ENCODE peak calls at places on chromosomes 4 and X, in five cellular contexts. Y, O, V, B and G are unnamed samples.

GRCh38 chrX:72475338-72475737 is 97.3 kb downstream of the HDAC8 start:
- DNase-seq in Y (no peak), O (no peak), V (no peak), B (peak; percentile 35), G (no peak)

GRCh38 chr4:118034061-118034785 is at the start of gene NDST3:
- DNase-seq in Y (peak; percentile 81), O (no peak), V (peak; percentile 57), B (peak; percentile 66), G (no peak)

GRCh38 chr4:55123791-55124190 is 1.6 kb downstream of the KDR start:
- DNase-seq in Y (no peak), O (no peak), V (no peak), B (no peak), G (no peak)

GRCh38 chrX:21972721-21973120 is 32.2 kb downstream of the SMS start:
- DNase-seq in Y (no peak), O (no peak), V (no peak), B (peak; percentile 10), G (peak; percentile 26)

GRCh38 chr4:2651546-2651945 is 104.6 kb downstream of the TNIP2 start:
- DNase-seq in Y (no peak), O (no peak), V (no peak), B (no peak), G (no peak)

GRCh38 chr4:124334119-124334518 is 378.4 kb downstream of the ANKRD50 start:
- DNase-seq in Y (peak; percentile 42), O (no peak), V (no peak), B (peak; percentile 83), G (no peak)

GRCh38 chr4:137124278-137124932 is 407.9 kb downstream of the PCDH18 start:
- DNase-seq in Y (peak; percentile 42), O (no peak), V (no peak), B (peak; percentile 68), G (no peak)

GRCh38 chrX:139720136-139720535 is 12.2 kb upstream of the MCF2 start:
- DNase-seq in Y (no peak), O (no peak), V (no peak), B (peak; percentile 15), G (no peak)

GRCh38 chr4:76212851-76213414 is 691 bp downstream of the SCARB2 start:
- DNase-seq in Y (peak; percentile 46), O (peak; percentile 5), V (no peak), B (peak; percentile 6), G (peak; percentile 76)

GRCh38 chr4:4534515-4535145 is 7.2 kb downstream of the STX18 start:
- DNase-seq in Y (no peak), O (no peak), V (no peak), B (no peak), G (no peak)

GRCh38 chrX:2418000-2418399 is 82.8 kb downstream of the DHRSX start:
- DNase-seq in Y (no peak), O (no peak), V (no peak), B (no peak), G (no peak)

GRCh38 chr4:113675731-113676707 is 85.5 kb downstream of the CAMK2D start:
- DNase-seq in Y (no peak), O (no peak), V (no peak), B (peak; percentile 25), G (no peak)

GRCh38 chr4:123465416-123465815 is 68.8 kb downstream of the SPRY1 start:
- DNase-seq in Y (no peak), O (no peak), V (no peak), B (no peak), G (no peak)

GRCh38 chr4:66000500-66001117 is 330.3 kb upstream of the EPHA5 start:
- DNase-seq in Y (no peak), O (no peak), V (no peak), B (peak; percentile 35), G (no peak)

GRCh38 chr4:153513596-153513995 is 47.4 kb downstream of the TMEM131L start:
- DNase-seq in Y (no peak), O (no peak), V (no peak), B (peak; percentile 52), G (no peak)

GRCh38 chrX:112609631-112610030 is 70.1 kb downstream of the LHFPL1 start:
- DNase-seq in Y (no peak), O (no peak), V (no peak), B (no peak), G (no peak)

GRCh38 chrX:119325456-119325855 is 73.7 kb upstream of the SLC25A43 start:
- DNase-seq in Y (no peak), O (no peak), V (no peak), B (no peak), G (no peak)

GRCh38 chr4:122831515-122832196 is 5.0 kb downstream of the FGF2 start:
- DNase-seq in Y (no peak), O (no peak), V (no peak), B (peak; percentile 38), G (no peak)

GRCh38 chr4:137226900-137227299 is 305.4 kb downstream of the PCDH18 start:
- DNase-seq in Y (peak; percentile 3), O (no peak), V (no peak), B (peak; percentile 55), G (no peak)

GRCh38 chrX:64427787-64428186 is 32.5 kb upstream of the MTMR8 start:
- DNase-seq in Y (no peak), O (no peak), V (no peak), B (no peak), G (no peak)

GRCh38 chr4:153486281-153487151 is 20.4 kb downstream of the TMEM131L start:
- DNase-seq in Y (no peak), O (no peak), V (no peak), B (peak; percentile 93), G (no peak)

GRCh38 chrX:39950035-39950688 is 147.6 kb downstream of the BCOR start:
- DNase-seq in Y (no peak), O (no peak), V (no peak), B (peak; percentile 49), G (no peak)

GRCh38 chrX:153925387-153925738 is 701 bp downstream of the ARHGAP4 start:
- DNase-seq in Y (no peak), O (no peak), V (no peak), B (no peak), G (no peak)

GRCh38 chr4:109559625-109559982 is 442 bp upstream of the MCUB start:
- DNase-seq in Y (peak; percentile 70), O (no peak), V (no peak), B (no peak), G (no peak)

GRCh38 chr4:6292376-6293096 is 22.9 kb downstream of the WFS1 start:
- DNase-seq in Y (no peak), O (no peak), V (no peak), B (no peak), G (no peak)

GRCh38 chr4:83054928-83055327 is 19.9 kb downstream of the COPS4 start:
- DNase-seq in Y (peak; percentile 10), O (no peak), V (no peak), B (peak; percentile 44), G (no peak)

GRCh38 chr4:86092684-86093083 is 267.2 kb downstream of the MAPK10 start:
- DNase-seq in Y (no peak), O (no peak), V (no peak), B (peak; percentile 78), G (no peak)

GRCh38 chr4:3712936-3713335 is 53.2 kb upstream of the ADRA2C start:
- DNase-seq in Y (no peak), O (no peak), V (peak; percentile 91), B (no peak), G (no peak)